ENCODE peak calls at places on chromosomes 5 and 9, in ten cellular contexts. One of them, this sample, is unnamed.

GRCh38 chr5:171813813-171814212 is 28.2 kb downstream of the SMIM23 start:
- DNase-seq in GM23248: no peak
- DNase-seq in Panc1: no peak
- DNase-seq in naive thymus-derived CD8-positive, alpha-beta T cell: no peak
- DNase-seq in mammary epithelial cell: no peak
- DNase-seq in non-pigmented ciliary epithelial cell: no peak
- DNase-seq in A673: no peak
- DNase-seq in Calu3: no peak
- DNase-seq in stimulated activated CD4-positive, alpha-beta T cell treated with anti-CD3 and anti-CD28 coated beads, Interleukin-1b, Interleukin-23, amount 100 ng/mL, for 1 hour: no peak
- DNase-seq in uterus: no peak
- DNase-seq in this sample: no peak

GRCh38 chr5:16806691-16807433 is 129.2 kb downstream of the MYO10 start:
- DNase-seq in GM23248: no peak
- DNase-seq in Panc1: no peak
- DNase-seq in naive thymus-derived CD8-positive, alpha-beta T cell: no peak
- DNase-seq in mammary epithelial cell: peak; percentile 64
- DNase-seq in non-pigmented ciliary epithelial cell: no peak
- DNase-seq in A673: no peak
- DNase-seq in Calu3: no peak
- DNase-seq in stimulated activated CD4-positive, alpha-beta T cell treated with anti-CD3 and anti-CD28 coated beads, Interleukin-1b, Interleukin-23, amount 100 ng/mL, for 1 hour: no peak
- DNase-seq in uterus: no peak
- DNase-seq in this sample: no peak

GRCh38 chr9:97501972-97502221 is 431 bp downstream of the TMOD1 start:
- DNase-seq in GM23248: no peak
- DNase-seq in Panc1: no peak
- DNase-seq in naive thymus-derived CD8-positive, alpha-beta T cell: no peak
- DNase-seq in mammary epithelial cell: no peak
- DNase-seq in non-pigmented ciliary epithelial cell: no peak
- DNase-seq in A673: no peak
- DNase-seq in Calu3: no peak
- DNase-seq in stimulated activated CD4-positive, alpha-beta T cell treated with anti-CD3 and anti-CD28 coated beads, Interleukin-1b, Interleukin-23, amount 100 ng/mL, for 1 hour: no peak
- DNase-seq in uterus: no peak
- DNase-seq in this sample: no peak

GRCh38 chr9:106890621-106891020 is 27.7 kb downstream of the ZNF462 start:
- DNase-seq in GM23248: no peak
- DNase-seq in Panc1: no peak
- DNase-seq in naive thymus-derived CD8-positive, alpha-beta T cell: no peak
- DNase-seq in mammary epithelial cell: no peak
- DNase-seq in non-pigmented ciliary epithelial cell: no peak
- DNase-seq in A673: peak; percentile 24
- DNase-seq in Calu3: no peak
- DNase-seq in stimulated activated CD4-positive, alpha-beta T cell treated with anti-CD3 and anti-CD28 coated beads, Interleukin-1b, Interleukin-23, amount 100 ng/mL, for 1 hour: no peak
- DNase-seq in uterus: no peak
- DNase-seq in this sample: no peak

GRCh38 chr5:132506094-132506692 is 15.6 kb upstream of the IRF1 start:
- DNase-seq in GM23248: peak; percentile 95
- DNase-seq in Panc1: no peak
- DNase-seq in naive thymus-derived CD8-positive, alpha-beta T cell: no peak
- DNase-seq in mammary epithelial cell: peak; percentile 52
- DNase-seq in non-pigmented ciliary epithelial cell: peak; percentile 89
- DNase-seq in A673: peak; percentile 54
- DNase-seq in Calu3: peak; percentile 48
- DNase-seq in stimulated activated CD4-positive, alpha-beta T cell treated with anti-CD3 and anti-CD28 coated beads, Interleukin-1b, Interleukin-23, amount 100 ng/mL, for 1 hour: no peak
- DNase-seq in uterus: no peak
- DNase-seq in this sample: no peak

GRCh38 chr5:180825768-180826525 is 23.3 kb upstream of the MGAT1 start:
- DNase-seq in GM23248: peak; percentile 76
- DNase-seq in Panc1: peak; percentile 84
- DNase-seq in naive thymus-derived CD8-positive, alpha-beta T cell: no peak
- DNase-seq in mammary epithelial cell: peak; percentile 96
- DNase-seq in non-pigmented ciliary epithelial cell: no peak
- DNase-seq in A673: peak; percentile 31
- DNase-seq in Calu3: peak; percentile 85
- DNase-seq in stimulated activated CD4-positive, alpha-beta T cell treated with anti-CD3 and anti-CD28 coated beads, Interleukin-1b, Interleukin-23, amount 100 ng/mL, for 1 hour: no peak
- DNase-seq in uterus: no peak
- DNase-seq in this sample: peak; percentile 82

GRCh38 chr5:78634634-78635033 is 13.9 kb downstream of the LHFPL2 start:
- DNase-seq in GM23248: no peak
- DNase-seq in Panc1: no peak
- DNase-seq in naive thymus-derived CD8-positive, alpha-beta T cell: no peak
- DNase-seq in mammary epithelial cell: no peak
- DNase-seq in non-pigmented ciliary epithelial cell: no peak
- DNase-seq in A673: peak; percentile 24
- DNase-seq in Calu3: no peak
- DNase-seq in stimulated activated CD4-positive, alpha-beta T cell treated with anti-CD3 and anti-CD28 coated beads, Interleukin-1b, Interleukin-23, amount 100 ng/mL, for 1 hour: no peak
- DNase-seq in uterus: no peak
- DNase-seq in this sample: no peak

GRCh38 chr9:129143461-129143927 is 32.3 kb downstream of the PTPA start:
- DNase-seq in GM23248: peak; percentile 39
- DNase-seq in Panc1: no peak
- DNase-seq in naive thymus-derived CD8-positive, alpha-beta T cell: no peak
- DNase-seq in mammary epithelial cell: no peak
- DNase-seq in non-pigmented ciliary epithelial cell: no peak
- DNase-seq in A673: no peak
- DNase-seq in Calu3: no peak
- DNase-seq in stimulated activated CD4-positive, alpha-beta T cell treated with anti-CD3 and anti-CD28 coated beads, Interleukin-1b, Interleukin-23, amount 100 ng/mL, for 1 hour: no peak
- DNase-seq in uterus: peak; percentile 84
- DNase-seq in this sample: peak; percentile 78

GRCh38 chr5:39755986-39756385 is 331.2 kb upstream of the DAB2 start:
- DNase-seq in GM23248: peak; percentile 97
- DNase-seq in Panc1: peak; percentile 72
- DNase-seq in naive thymus-derived CD8-positive, alpha-beta T cell: no peak
- DNase-seq in mammary epithelial cell: peak; percentile 86
- DNase-seq in non-pigmented ciliary epithelial cell: peak; percentile 88
- DNase-seq in A673: peak; percentile 52
- DNase-seq in Calu3: peak; percentile 11
- DNase-seq in stimulated activated CD4-positive, alpha-beta T cell treated with anti-CD3 and anti-CD28 coated beads, Interleukin-1b, Interleukin-23, amount 100 ng/mL, for 1 hour: no peak
- DNase-seq in uterus: peak; percentile 18
- DNase-seq in this sample: no peak

GRCh38 chr9:22922222-22922621 is 475.6 kb downstream of the DMRTA1 start:
- DNase-seq in GM23248: no peak
- DNase-seq in Panc1: no peak
- DNase-seq in naive thymus-derived CD8-positive, alpha-beta T cell: no peak
- DNase-seq in mammary epithelial cell: no peak
- DNase-seq in non-pigmented ciliary epithelial cell: no peak
- DNase-seq in A673: no peak
- DNase-seq in Calu3: no peak
- DNase-seq in stimulated activated CD4-positive, alpha-beta T cell treated with anti-CD3 and anti-CD28 coated beads, Interleukin-1b, Interleukin-23, amount 100 ng/mL, for 1 hour: no peak
- DNase-seq in uterus: no peak
- DNase-seq in this sample: no peak

GRCh38 chr5:79133657-79134451 is 22.2 kb downstream of the BHMT start:
- DNase-seq in GM23248: peak; percentile 90
- DNase-seq in Panc1: peak; percentile 78
- DNase-seq in naive thymus-derived CD8-positive, alpha-beta T cell: peak; percentile 52
- DNase-seq in mammary epithelial cell: peak; percentile 58
- DNase-seq in non-pigmented ciliary epithelial cell: peak; percentile 54
- DNase-seq in A673: peak; percentile 88
- DNase-seq in Calu3: peak; percentile 82
- DNase-seq in stimulated activated CD4-positive, alpha-beta T cell treated with anti-CD3 and anti-CD28 coated beads, Interleukin-1b, Interleukin-23, amount 100 ng/mL, for 1 hour: peak; percentile 66
- DNase-seq in uterus: peak; percentile 81
- DNase-seq in this sample: peak; percentile 74

GRCh38 chr9:105171589-105171988 is 72.9 kb upstream of the SLC44A1 start:
- DNase-seq in GM23248: no peak
- DNase-seq in Panc1: no peak
- DNase-seq in naive thymus-derived CD8-positive, alpha-beta T cell: no peak
- DNase-seq in mammary epithelial cell: no peak
- DNase-seq in non-pigmented ciliary epithelial cell: no peak
- DNase-seq in A673: peak; percentile 68
- DNase-seq in Calu3: no peak
- DNase-seq in stimulated activated CD4-positive, alpha-beta T cell treated with anti-CD3 and anti-CD28 coated beads, Interleukin-1b, Interleukin-23, amount 100 ng/mL, for 1 hour: no peak
- DNase-seq in uterus: no peak
- DNase-seq in this sample: no peak

GRCh38 chr9:98249774-98250173 is 5.7 kb downstream of the TBC1D2 start:
- DNase-seq in GM23248: peak; percentile 17
- DNase-seq in Panc1: no peak
- DNase-seq in naive thymus-derived CD8-positive, alpha-beta T cell: no peak
- DNase-seq in mammary epithelial cell: no peak
- DNase-seq in non-pigmented ciliary epithelial cell: no peak
- DNase-seq in A673: no peak
- DNase-seq in Calu3: no peak
- DNase-seq in stimulated activated CD4-positive, alpha-beta T cell treated with anti-CD3 and anti-CD28 coated beads, Interleukin-1b, Interleukin-23, amount 100 ng/mL, for 1 hour: no peak
- DNase-seq in uterus: no peak
- DNase-seq in this sample: no peak

GRCh38 chr9:9790216-9790872 is 822.5 kb downstream of the PTPRD start:
- DNase-seq in GM23248: peak; percentile 12
- DNase-seq in Panc1: peak; percentile 13
- DNase-seq in naive thymus-derived CD8-positive, alpha-beta T cell: no peak
- DNase-seq in mammary epithelial cell: peak; percentile 5
- DNase-seq in non-pigmented ciliary epithelial cell: no peak
- DNase-seq in A673: peak; percentile 48
- DNase-seq in Calu3: peak; percentile 56
- DNase-seq in stimulated activated CD4-positive, alpha-beta T cell treated with anti-CD3 and anti-CD28 coated beads, Interleukin-1b, Interleukin-23, amount 100 ng/mL, for 1 hour: no peak
- DNase-seq in uterus: no peak
- DNase-seq in this sample: no peak

GRCh38 chr9:136645903-136646754 is 16.6 kb upstream of the EGFL7 start:
- DNase-seq in GM23248: no peak
- DNase-seq in Panc1: no peak
- DNase-seq in naive thymus-derived CD8-positive, alpha-beta T cell: no peak
- DNase-seq in mammary epithelial cell: no peak
- DNase-seq in non-pigmented ciliary epithelial cell: no peak
- DNase-seq in A673: no peak
- DNase-seq in Calu3: no peak
- DNase-seq in stimulated activated CD4-positive, alpha-beta T cell treated with anti-CD3 and anti-CD28 coated beads, Interleukin-1b, Interleukin-23, amount 100 ng/mL, for 1 hour: no peak
- DNase-seq in uterus: peak; percentile 56
- DNase-seq in this sample: no peak

GRCh38 chr5:177432143-177432904 is 5.8 kb downstream of the GRK6 start:
- DNase-seq in GM23248: no peak
- DNase-seq in Panc1: no peak
- DNase-seq in naive thymus-derived CD8-positive, alpha-beta T cell: no peak
- DNase-seq in mammary epithelial cell: no peak
- DNase-seq in non-pigmented ciliary epithelial cell: no peak
- DNase-seq in A673: no peak
- DNase-seq in Calu3: no peak
- DNase-seq in stimulated activated CD4-positive, alpha-beta T cell treated with anti-CD3 and anti-CD28 coated beads, Interleukin-1b, Interleukin-23, amount 100 ng/mL, for 1 hour: no peak
- DNase-seq in uterus: no peak
- DNase-seq in this sample: no peak

GRCh38 chr9:76529667-76530066 is 70.7 kb downstream of the GCNT1 start:
- DNase-seq in GM23248: no peak
- DNase-seq in Panc1: no peak
- DNase-seq in naive thymus-derived CD8-positive, alpha-beta T cell: no peak
- DNase-seq in mammary epithelial cell: no peak
- DNase-seq in non-pigmented ciliary epithelial cell: no peak
- DNase-seq in A673: no peak
- DNase-seq in Calu3: no peak
- DNase-seq in stimulated activated CD4-positive, alpha-beta T cell treated with anti-CD3 and anti-CD28 coated beads, Interleukin-1b, Interleukin-23, amount 100 ng/mL, for 1 hour: no peak
- DNase-seq in uterus: no peak
- DNase-seq in this sample: no peak

GRCh38 chr9:6680797-6681146 is 35.2 kb upstream of the GLDC start:
- DNase-seq in GM23248: peak; percentile 61
- DNase-seq in Panc1: no peak
- DNase-seq in naive thymus-derived CD8-positive, alpha-beta T cell: peak; percentile 61
- DNase-seq in mammary epithelial cell: no peak
- DNase-seq in non-pigmented ciliary epithelial cell: no peak
- DNase-seq in A673: peak; percentile 53
- DNase-seq in Calu3: peak; percentile 58
- DNase-seq in stimulated activated CD4-positive, alpha-beta T cell treated with anti-CD3 and anti-CD28 coated beads, Interleukin-1b, Interleukin-23, amount 100 ng/mL, for 1 hour: no peak
- DNase-seq in uterus: peak; percentile 55
- DNase-seq in this sample: peak; percentile 57

GRCh38 chr9:85741112-85741874 is 461 bp downstream of the AGTPBP1 start:
- DNase-seq in GM23248: peak; percentile 54
- DNase-seq in Panc1: no peak
- DNase-seq in naive thymus-derived CD8-positive, alpha-beta T cell: peak; percentile 80
- DNase-seq in mammary epithelial cell: peak; percentile 32
- DNase-seq in non-pigmented ciliary epithelial cell: no peak
- DNase-seq in A673: peak; percentile 56
- DNase-seq in Calu3: no peak
- DNase-seq in stimulated activated CD4-positive, alpha-beta T cell treated with anti-CD3 and anti-CD28 coated beads, Interleukin-1b, Interleukin-23, amount 100 ng/mL, for 1 hour: peak; percentile 17
- DNase-seq in uterus: peak; percentile 32
- DNase-seq in this sample: no peak

GRCh38 chr9:34741628-34742027 is 31.7 kb upstream of the CCL21 start:
- DNase-seq in GM23248: no peak
- DNase-seq in Panc1: no peak
- DNase-seq in naive thymus-derived CD8-positive, alpha-beta T cell: no peak
- DNase-seq in mammary epithelial cell: no peak
- DNase-seq in non-pigmented ciliary epithelial cell: no peak
- DNase-seq in A673: peak; percentile 28
- DNase-seq in Calu3: no peak
- DNase-seq in stimulated activated CD4-positive, alpha-beta T cell treated with anti-CD3 and anti-CD28 coated beads, Interleukin-1b, Interleukin-23, amount 100 ng/mL, for 1 hour: no peak
- DNase-seq in uterus: no peak
- DNase-seq in this sample: no peak

GRCh38 chr5:141040093-141040762 is 10.9 kb upstream of the PCDHB1 start:
- DNase-seq in GM23248: peak; percentile 31
- DNase-seq in Panc1: peak; percentile 38
- DNase-seq in naive thymus-derived CD8-positive, alpha-beta T cell: no peak
- DNase-seq in mammary epithelial cell: peak; percentile 58
- DNase-seq in non-pigmented ciliary epithelial cell: no peak
- DNase-seq in A673: peak; percentile 96
- DNase-seq in Calu3: peak; percentile 73
- DNase-seq in stimulated activated CD4-positive, alpha-beta T cell treated with anti-CD3 and anti-CD28 coated beads, Interleukin-1b, Interleukin-23, amount 100 ng/mL, for 1 hour: no peak
- DNase-seq in uterus: peak; percentile 20
- DNase-seq in this sample: no peak

GRCh38 chr5:16578474-16578883 is 38.3 kb downstream of the RETREG1 start:
- DNase-seq in GM23248: no peak
- DNase-seq in Panc1: no peak
- DNase-seq in naive thymus-derived CD8-positive, alpha-beta T cell: no peak
- DNase-seq in mammary epithelial cell: no peak
- DNase-seq in non-pigmented ciliary epithelial cell: no peak
- DNase-seq in A673: no peak
- DNase-seq in Calu3: no peak
- DNase-seq in stimulated activated CD4-positive, alpha-beta T cell treated with anti-CD3 and anti-CD28 coated beads, Interleukin-1b, Interleukin-23, amount 100 ng/mL, for 1 hour: no peak
- DNase-seq in uterus: no peak
- DNase-seq in this sample: no peak

GRCh38 chr5:83632874-83633273 is 87.8 kb downstream of the HAPLN1 start:
- DNase-seq in GM23248: peak; percentile 10
- DNase-seq in Panc1: no peak
- DNase-seq in naive thymus-derived CD8-positive, alpha-beta T cell: no peak
- DNase-seq in mammary epithelial cell: peak; percentile 87
- DNase-seq in non-pigmented ciliary epithelial cell: peak; percentile 89
- DNase-seq in A673: no peak
- DNase-seq in Calu3: peak; percentile 54
- DNase-seq in stimulated activated CD4-positive, alpha-beta T cell treated with anti-CD3 and anti-CD28 coated beads, Interleukin-1b, Interleukin-23, amount 100 ng/mL, for 1 hour: no peak
- DNase-seq in uterus: no peak
- DNase-seq in this sample: no peak

GRCh38 chr9:14525840-14526239 is 167.4 kb downstream of the ZDHHC21 start:
- DNase-seq in GM23248: no peak
- DNase-seq in Panc1: no peak
- DNase-seq in naive thymus-derived CD8-positive, alpha-beta T cell: no peak
- DNase-seq in mammary epithelial cell: no peak
- DNase-seq in non-pigmented ciliary epithelial cell: no peak
- DNase-seq in A673: no peak
- DNase-seq in Calu3: no peak
- DNase-seq in stimulated activated CD4-positive, alpha-beta T cell treated with anti-CD3 and anti-CD28 coated beads, Interleukin-1b, Interleukin-23, amount 100 ng/mL, for 1 hour: no peak
- DNase-seq in uterus: no peak
- DNase-seq in this sample: no peak

GRCh38 chr5:122726990-122727616 is 47.8 kb upstream of the SNX2 start:
- DNase-seq in GM23248: peak; percentile 89
- DNase-seq in Panc1: peak; percentile 50
- DNase-seq in naive thymus-derived CD8-positive, alpha-beta T cell: no peak
- DNase-seq in mammary epithelial cell: peak; percentile 69
- DNase-seq in non-pigmented ciliary epithelial cell: peak; percentile 58
- DNase-seq in A673: no peak
- DNase-seq in Calu3: no peak
- DNase-seq in stimulated activated CD4-positive, alpha-beta T cell treated with anti-CD3 and anti-CD28 coated beads, Interleukin-1b, Interleukin-23, amount 100 ng/mL, for 1 hour: no peak
- DNase-seq in uterus: no peak
- DNase-seq in this sample: no peak

GRCh38 chr9:4491621-4491975 is 1.3 kb downstream of the SLC1A1 start:
- DNase-seq in GM23248: no peak
- DNase-seq in Panc1: no peak
- DNase-seq in naive thymus-derived CD8-positive, alpha-beta T cell: no peak
- DNase-seq in mammary epithelial cell: no peak
- DNase-seq in non-pigmented ciliary epithelial cell: no peak
- DNase-seq in A673: no peak
- DNase-seq in Calu3: peak; percentile 44
- DNase-seq in stimulated activated CD4-positive, alpha-beta T cell treated with anti-CD3 and anti-CD28 coated beads, Interleukin-1b, Interleukin-23, amount 100 ng/mL, for 1 hour: no peak
- DNase-seq in uterus: no peak
- DNase-seq in this sample: no peak

GRCh38 chr5:93257616-93258015 is 323.4 kb downstream of the NR2F1-AS1 start:
- DNase-seq in GM23248: peak; percentile 68
- DNase-seq in Panc1: no peak
- DNase-seq in naive thymus-derived CD8-positive, alpha-beta T cell: no peak
- DNase-seq in mammary epithelial cell: no peak
- DNase-seq in non-pigmented ciliary epithelial cell: no peak
- DNase-seq in A673: no peak
- DNase-seq in Calu3: no peak
- DNase-seq in stimulated activated CD4-positive, alpha-beta T cell treated with anti-CD3 and anti-CD28 coated beads, Interleukin-1b, Interleukin-23, amount 100 ng/mL, for 1 hour: no peak
- DNase-seq in uterus: no peak
- DNase-seq in this sample: no peak

GRCh38 chr9:131707677-131708612 is 31.9 kb downstream of the RAPGEF1 start:
- DNase-seq in GM23248: peak; percentile 90
- DNase-seq in Panc1: no peak
- DNase-seq in naive thymus-derived CD8-positive, alpha-beta T cell: no peak
- DNase-seq in mammary epithelial cell: peak; percentile 79
- DNase-seq in non-pigmented ciliary epithelial cell: no peak
- DNase-seq in A673: peak; percentile 59
- DNase-seq in Calu3: no peak
- DNase-seq in stimulated activated CD4-positive, alpha-beta T cell treated with anti-CD3 and anti-CD28 coated beads, Interleukin-1b, Interleukin-23, amount 100 ng/mL, for 1 hour: no peak
- DNase-seq in uterus: no peak
- DNase-seq in this sample: no peak